ENCODE peak calls at places on chromosome 14, in five cellular contexts. X is dermis microvascular lymphatic vessel endothelial cell; S is left ventricle myocardium inferior; V is RPMI7951; D is effector CD8-positive, alpha-beta T cell. I is an unnamed sample.
A peak's percentile ranks its signal among the peaks of the same experiment; 100 is the strongest.

GRCh38 chr14:102196436-102197230 is 56.9 kb downstream of the WDR20 start:
- DNase-seq in D (no peak), V (no peak), S (no peak), X (no peak), I (peak; percentile 32)

GRCh38 chr14:95496690-95497241 is 19.7 kb downstream of the SYNE3 start:
- DNase-seq in D (no peak), S (no peak), V (peak; percentile 92), X (peak; percentile 40), I (no peak)

GRCh38 chr14:103483600-103483999 is 39.0 kb downstream of the CKB start:
- DNase-seq in X (peak; percentile 80), V (peak; percentile 65), D (no peak), S (no peak), I (no peak)

GRCh38 chr14:55964081-55964480 is 154.1 kb upstream of the PELI2 start:
- DNase-seq in D (no peak), X (no peak), V (no peak), S (no peak), I (no peak)

GRCh38 chr14:94330432-94330831 is 7.3 kb upstream of the SERPINA6 start:
- DNase-seq in D (no peak), S (no peak), X (no peak), V (no peak), I (no peak)

GRCh38 chr14:64997108-64997794 is 10.6 kb downstream of the FNTB start:
- DNase-seq in X (no peak), D (no peak), S (no peak), V (peak; percentile 23), I (no peak)

GRCh38 chr14:34989762-34990161 is 7.0 kb downstream of the SRP54 start:
- DNase-seq in D (no peak), X (no peak), V (no peak), S (no peak), I (no peak)

GRCh38 chr14:101121399-101122113 is 218.0 kb upstream of the RTL1 start:
- DNase-seq in X (no peak), D (no peak), V (no peak), S (no peak), I (no peak)

GRCh38 chr14:74491952-74492351 is 1.2 kb downstream of the NPC2 start:
- DNase-seq in V (peak; percentile 67), S (no peak), X (peak; percentile 29), D (no peak), I (peak; percentile 64)

GRCh38 chr14:61894452-61895077 is 132.3 kb downstream of the SNAPC1 start:
- DNase-seq in X (peak; percentile 72), S (peak; percentile 44), V (peak; percentile 59), D (peak; percentile 15), I (peak; percentile 76)

GRCh38 chr14:52350445-52350844 is 36.3 kb downstream of the PTGER2 start:
- DNase-seq in D (no peak), V (no peak), X (no peak), S (no peak), I (no peak)

GRCh38 chr14:93073833-93074769 is 41.6 kb downstream of the ITPK1 start:
- DNase-seq in D (no peak), X (peak; percentile 15), V (peak; percentile 46), S (peak; percentile 55), I (peak; percentile 70)

GRCh38 chr14:21520718-21521117 is 5.4 kb downstream of the SALL2 start:
- DNase-seq in V (no peak), S (no peak), X (no peak), D (no peak), I (no peak)

GRCh38 chr14:59847711-59848110 is 22.9 kb downstream of the RTN1 start:
- DNase-seq in S (no peak), D (no peak), V (no peak), X (no peak), I (no peak)

GRCh38 chr14:94401083-94401482 is 12.7 kb upstream of the SERPINA1 start:
- DNase-seq in V (peak; percentile 40), X (no peak), S (no peak), D (no peak), I (peak; percentile 41)

GRCh38 chr14:49980027-49980426 is 87.1 kb downstream of the ARF6 start:
- DNase-seq in V (no peak), D (no peak), X (no peak), S (no peak), I (no peak)

GRCh38 chr14:40417777-40418401 is 985.7 kb upstream of the FBXO33 start:
- DNase-seq in X (no peak), V (peak; percentile 13), D (no peak), S (no peak), I (peak; percentile 66)

GRCh38 chr14:75426332-75427125 is 1.3 kb upstream of the JDP2 start:
- DNase-seq in V (no peak), X (no peak), S (no peak), D (no peak), I (no peak)

GRCh38 chr14:23009939-23010718 is at the start of gene C14orf93:
- DNase-seq in X (peak; percentile 60), V (peak; percentile 65), S (peak; percentile 86), D (peak; percentile 62), I (peak; percentile 66)

GRCh38 chr14:95026851-95027463 is 130.4 kb downstream of the DICER1 start:
- DNase-seq in X (no peak), S (no peak), V (no peak), D (no peak), I (no peak)

GRCh38 chr14:37668646-37669045 is 73.2 kb downstream of the TTC6 start:
- DNase-seq in V (no peak), X (no peak), S (no peak), D (no peak), I (no peak)

GRCh38 chr14:100330396-100330931 is 7.3 kb downstream of the SLC25A47 start:
- DNase-seq in S (no peak), D (no peak), X (no peak), V (no peak), I (no peak)

GRCh38 chr14:39267592-39268112 is 33.9 kb downstream of the MIA2 start:
- DNase-seq in V (no peak), S (no peak), D (no peak), X (no peak), I (no peak)

GRCh38 chr14:88380405-88380804 is 5.1 kb upstream of the SPATA7 start:
- DNase-seq in S (no peak), D (no peak), V (peak; percentile 9), X (peak; percentile 19), I (peak; percentile 26)

GRCh38 chr14:68815288-68816182 is 22.7 kb upstream of the ZFP36L1 start:
- DNase-seq in X (no peak), V (no peak), S (no peak), D (no peak), I (no peak)

I was measured in SK-MEL-5.